ENCODE peak calls at places on chromosomes 13 and 19, in four cellular contexts. L, Z, M and B are unnamed samples.

GRCh38 chr13:27921961-27922910 is 2.4 kb downstream of the PDX1 start:
- DNase-seq in L (peak), M (peak), Z (no peak), B (no peak)

GRCh38 chr19:10523135-10523636 is 5.9 kb upstream of the S1PR5 start:
- DNase-seq in L (no peak), M (no peak), Z (no peak), B (no peak)

GRCh38 chr19:56821209-56821608 is 19.3 kb downstream of the PEG3 start:
- DNase-seq in Z (no peak), M (no peak), L (no peak), B (no peak)

GRCh38 chr13:67150608-67151007 is 79.5 kb downstream of the PCDH9 start:
- DNase-seq in M (no peak), L (no peak), Z (no peak), B (no peak)

GRCh38 chr13:102631198-102631597 is 34.4 kb downstream of the TPP2 start:
- DNase-seq in M (no peak), L (no peak), Z (no peak), B (no peak)

GRCh38 chr13:70107498-70108271 is at the start of gene ATXN8OS:
- DNase-seq in Z (no peak), M (no peak), L (peak), B (no peak)

GRCh38 chr13:112619730-112620639 is 32.0 kb upstream of the TUBGCP3 start:
- DNase-seq in M (no peak), L (peak), Z (no peak), B (peak)

GRCh38 chr13:110698689-110699088 is 7.2 kb downstream of the CARS2 start:
- DNase-seq in Z (no peak), L (no peak), M (no peak), B (no peak)

GRCh38 chr19:18515959-18516358 is 5.9 kb downstream of the ELL start:
- DNase-seq in M (no peak), Z (no peak), L (no peak), B (no peak)

GRCh38 chr13:48749699-48750473 is 96.2 kb downstream of the CYSLTR2 start:
- DNase-seq in Z (peak), M (peak), L (peak), B (peak)

GRCh38 chr19:577439-578392 is 5.3 kb downstream of the BSG start:
- DNase-seq in Z (peak), L (no peak), M (no peak), B (no peak)
- TF ChIP-seq CTCF in Z (no peak), L (no peak), M (no peak), B (no peak)

DNA sequence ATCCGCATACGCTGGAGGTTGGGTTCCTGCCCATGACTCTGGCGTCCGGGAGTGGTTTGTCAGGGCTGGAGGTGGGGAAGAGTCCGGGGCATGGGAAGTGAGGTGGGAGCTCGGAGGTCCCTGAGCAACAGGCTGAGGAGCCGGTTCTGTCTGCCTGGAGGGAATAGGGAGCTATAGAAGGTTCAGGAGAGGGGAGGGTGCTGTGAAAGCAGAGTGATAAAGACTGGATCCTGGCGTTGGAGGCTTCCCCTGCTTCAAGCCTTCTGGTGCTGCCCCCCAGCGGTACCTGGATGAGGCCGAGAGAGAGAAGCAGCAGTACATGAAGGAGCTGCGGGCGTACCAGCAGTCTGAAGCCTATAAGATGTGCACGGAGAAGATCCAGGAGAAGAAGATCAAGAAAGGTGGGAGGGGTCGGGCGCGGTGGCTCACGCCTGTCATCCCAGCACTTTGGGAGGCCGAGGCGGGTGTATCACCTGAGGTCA is 2.6 kb downstream of the HMG20B start:
- DNase-seq in M (no peak), Z (no peak), L (peak), B (no peak)
- TF ChIP-seq CTCF in M (peak), Z (no peak), L (peak), B (peak)

DNA sequence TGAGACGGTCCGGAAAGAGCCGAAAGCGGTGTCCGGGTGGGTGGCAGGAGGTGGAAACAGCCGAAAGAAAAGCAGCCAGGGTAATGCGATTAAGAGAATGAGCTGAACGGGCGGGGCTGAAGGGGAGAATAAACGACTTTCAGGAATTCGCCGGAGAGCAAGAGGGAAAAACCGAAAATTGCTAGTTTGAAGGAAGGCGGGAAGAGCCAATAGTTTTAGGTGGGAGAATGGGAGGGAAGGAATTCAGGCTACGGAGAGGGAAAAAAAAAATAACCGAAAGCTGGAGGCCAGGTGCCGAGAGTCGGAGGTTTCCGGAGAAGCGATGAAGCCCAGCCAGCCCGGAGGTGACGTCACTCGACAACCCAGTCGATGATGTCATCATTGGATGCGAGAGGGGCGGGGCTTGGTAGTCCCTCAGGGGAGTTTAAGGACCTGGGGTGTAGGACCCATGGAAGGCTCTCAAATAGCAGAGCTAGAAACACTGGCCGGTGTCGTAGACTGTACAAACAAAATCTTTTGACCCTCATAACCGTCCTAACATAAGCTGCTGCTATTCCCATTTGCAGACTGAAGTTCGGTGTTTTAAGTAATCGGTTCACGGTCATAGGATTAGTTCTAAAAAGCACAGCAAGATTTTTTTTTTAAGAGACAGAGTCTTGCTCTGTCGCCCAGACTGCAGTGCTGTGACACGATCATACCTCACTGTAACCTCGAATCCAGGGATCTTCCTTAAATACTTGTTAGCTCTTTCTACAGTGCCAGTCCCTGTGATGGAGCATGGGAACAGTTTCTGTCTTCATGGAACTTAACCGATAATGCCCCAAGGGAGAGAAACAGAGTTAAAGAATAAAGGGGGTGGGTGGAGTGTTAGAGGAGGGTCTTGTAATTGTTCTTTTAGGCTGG is at the start of gene ZC3H4:
- DNase-seq in M (peak), L (peak), Z (peak), B (peak)
- TF ChIP-seq CTCF in M (no peak), L (no peak), Z (no peak), B (no peak)

DNA sequence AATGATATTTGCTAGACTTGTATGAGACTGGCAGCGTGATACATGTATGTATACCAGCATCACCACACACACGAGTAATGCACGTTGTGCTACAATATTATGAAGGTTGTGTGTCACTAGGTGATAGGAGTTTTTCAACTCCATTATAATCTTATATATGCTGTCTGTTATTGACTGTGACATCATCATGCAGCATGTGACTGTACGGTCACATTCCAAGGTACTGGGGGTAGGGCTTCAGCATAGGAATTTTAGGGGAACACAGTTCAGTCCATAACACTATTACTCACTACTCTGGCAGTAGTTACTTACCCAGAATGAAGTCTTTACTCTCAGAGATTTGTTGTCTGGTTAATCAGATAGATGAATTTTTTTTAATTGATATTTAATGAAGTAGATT is 91.1 kb downstream of the CDK8 start:
- DNase-seq in L (no peak), Z (no peak), M (no peak), B (no peak)
- TF ChIP-seq CTCF in L (no peak), Z (no peak), M (no peak), B (no peak)

GRCh38 chr19:12995596-12996541 is 594 bp downstream of the NFIX start:
- DNase-seq in M (peak), Z (no peak), L (no peak), B (no peak)

GRCh38 chr19:12994701-12995595 is at the start of gene NFIX:
- DNase-seq in Z (peak), L (no peak), M (no peak), B (no peak)

GRCh38 chr19:12997225-12997966 is 2.1 kb downstream of the NFIX start:
- DNase-seq in Z (no peak), L (no peak), M (no peak), B (no peak)

GRCh38 chr19:12997967-12998940 is 3.0 kb downstream of the NFIX start:
- DNase-seq in M (no peak), Z (no peak), L (no peak), B (no peak)

DNA sequence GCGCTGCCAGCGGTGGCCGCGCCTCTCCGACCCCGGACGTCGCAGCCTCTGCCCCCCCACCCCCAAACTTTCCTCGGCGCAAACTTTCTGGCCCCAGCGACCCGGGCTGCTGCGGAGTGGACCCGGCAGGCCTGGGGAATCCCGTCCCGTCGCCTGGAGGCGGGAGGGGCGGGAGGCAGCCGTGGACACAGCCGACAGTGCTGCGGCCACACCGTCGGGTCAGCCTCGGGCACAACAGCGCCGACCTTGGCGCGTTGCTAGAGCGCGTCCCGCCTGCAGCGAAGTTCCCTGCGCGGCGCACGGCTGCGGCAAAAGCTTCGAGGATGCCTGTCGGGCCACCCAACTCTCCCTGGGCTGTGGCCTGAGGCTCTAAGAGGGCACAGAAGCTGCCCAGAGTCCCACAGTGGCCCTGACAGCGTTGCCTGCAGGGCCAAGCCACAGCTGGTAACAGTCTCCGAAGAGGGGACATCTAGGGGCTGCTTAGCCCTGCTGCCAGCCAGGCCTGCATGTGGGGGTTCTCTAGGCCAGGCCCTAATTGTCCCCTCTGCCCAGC is 1.3 kb downstream of the NFIX start:
- DNase-seq in L (peak), Z (peak), M (no peak), B (no peak)
- TF ChIP-seq CTCF in L (no peak), Z (no peak), M (no peak), B (no peak)

GRCh38 chr13:52725302-52725701 is 14.3 kb downstream of the CNMD start:
- DNase-seq in L (no peak), M (no peak), Z (no peak), B (no peak)
- TF ChIP-seq CTCF in L (no peak), M (no peak), Z (no peak), B (no peak)

GRCh38 chr13:57624565-57625435 is 6.7 kb upstream of the PCDH17 start:
- DNase-seq in L (peak), Z (no peak), M (peak), B (no peak)
- TF ChIP-seq CTCF in L (peak), Z (peak), M (peak), B (peak)

GRCh38 chr19:15248648-15249559 is 16.7 kb upstream of the EPHX3 start:
- DNase-seq in M (no peak), Z (peak), L (no peak), B (peak)

GRCh38 chr19:15248106-15248505 is 15.9 kb upstream of the EPHX3 start:
- DNase-seq in M (no peak), Z (no peak), L (no peak), B (no peak)

GRCh38 chr19:15249912-15250634 is 17.8 kb upstream of the EPHX3 start:
- DNase-seq in M (no peak), L (no peak), Z (peak), B (peak)

GRCh38 chr19:15250635-15250993 is 18.4 kb upstream of the EPHX3 start:
- DNase-seq in L (no peak), M (no peak), Z (no peak), B (no peak)

DNA sequence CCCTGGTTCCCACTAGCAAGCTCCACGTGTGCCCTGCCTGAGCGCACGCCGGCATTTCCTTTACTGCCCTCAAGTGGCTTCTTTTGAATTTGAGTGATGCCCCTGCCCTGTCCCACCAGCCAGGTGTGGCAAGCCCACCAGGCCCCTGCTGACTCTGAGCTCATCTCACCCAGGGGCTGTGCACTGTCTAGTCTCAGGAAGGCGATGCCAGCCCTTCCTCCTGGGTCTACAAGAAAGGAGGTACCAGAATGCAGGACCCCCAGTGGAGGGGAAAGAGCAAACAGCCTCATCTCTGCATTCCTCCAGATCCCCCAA is 17.3 kb upstream of the EPHX3 start:
- DNase-seq in M (no peak), L (no peak), Z (no peak), B (no peak)
- TF ChIP-seq CTCF in M (no peak), L (no peak), Z (no peak), B (no peak)